ENCODE peak calls at places on chromosome 22, in five cellular contexts. O is K562, Q is ovary, S is H1, I is transverse colon. D is an unnamed sample.

GRCh38 chr22:40594924-40595323 is 41.6 kb downstream of the MRTFA start:
- DNase-seq in S (no peak), I (no peak), Q (no peak), O (no peak), D (no peak)

GRCh38 chr22:50530857-50531545 is 1.2 kb upstream of the TYMP start:
- DNase-seq in S (no peak), I (peak; percentile 93), Q (peak; percentile 72), O (no peak), D (peak; percentile 88)

GRCh38 chr22:18152519-18152918 is 2.5 kb downstream of the USP18 start:
- DNase-seq in O (peak; percentile 7), Q (no peak), I (no peak), S (no peak), D (no peak)

GRCh38 chr22:33272180-33272579 is 214.0 kb upstream of the SYN3 start:
- DNase-seq in Q (no peak), I (no peak), O (no peak), S (no peak), D (no peak)

GRCh38 chr22:44658371-44658953 is 43.5 kb upstream of the PRR5 start:
- DNase-seq in Q (peak; percentile 79), S (no peak), O (no peak), I (peak; percentile 39), D (no peak)

GRCh38 chr22:35150163-35151107 is 84.5 kb downstream of the ISX start:
- DNase-seq in O (peak; percentile 53), I (peak; percentile 73), Q (peak; percentile 54), S (peak; percentile 58), D (peak; percentile 88)

GRCh38 chr22:43829448-43829821 is 17.3 kb upstream of the EFCAB6 start:
- DNase-seq in S (no peak), Q (peak; percentile 36), I (no peak), O (no peak), D (no peak)

GRCh38 chr22:32695451-32695891 is 106.0 kb upstream of the TIMP3 start:
- DNase-seq in I (no peak), Q (no peak), O (no peak), S (no peak), D (no peak)

GRCh38 chr22:42921301-42921700 is 64.2 kb upstream of the ARFGAP3 start:
- DNase-seq in Q (no peak), S (no peak), O (no peak), I (no peak), D (no peak)

GRCh38 chr22:32175751-32176644 is 16.9 kb upstream of the C22orf42 start:
- DNase-seq in O (no peak), I (no peak), Q (no peak), S (no peak), D (no peak)

GRCh38 chr22:49856766-49857618 is 3.3 kb downstream of the ZBED4 start:
- DNase-seq in Q (no peak), S (no peak), O (no peak), I (no peak), D (no peak)

GRCh38 chr22:50085211-50085999 is at the start of gene MLC1:
- DNase-seq in Q (no peak), S (no peak), I (no peak), O (peak; percentile 36), D (no peak)

GRCh38 chr22:35131423-35132050 is 65.6 kb downstream of the ISX start:
- DNase-seq in O (peak; percentile 42), S (no peak), Q (no peak), I (no peak), D (no peak)

GRCh38 chr22:49788492-49788891 is 39.2 kb downstream of the BRD1 start:
- DNase-seq in I (peak; percentile 56), S (no peak), Q (no peak), O (no peak), D (peak; percentile 92)

GRCh38 chr22:28600546-28601143 is 79.0 kb downstream of the TTC28 start:
- DNase-seq in S (no peak), I (no peak), O (peak; percentile 17), Q (no peak), D (no peak)

DNA sequence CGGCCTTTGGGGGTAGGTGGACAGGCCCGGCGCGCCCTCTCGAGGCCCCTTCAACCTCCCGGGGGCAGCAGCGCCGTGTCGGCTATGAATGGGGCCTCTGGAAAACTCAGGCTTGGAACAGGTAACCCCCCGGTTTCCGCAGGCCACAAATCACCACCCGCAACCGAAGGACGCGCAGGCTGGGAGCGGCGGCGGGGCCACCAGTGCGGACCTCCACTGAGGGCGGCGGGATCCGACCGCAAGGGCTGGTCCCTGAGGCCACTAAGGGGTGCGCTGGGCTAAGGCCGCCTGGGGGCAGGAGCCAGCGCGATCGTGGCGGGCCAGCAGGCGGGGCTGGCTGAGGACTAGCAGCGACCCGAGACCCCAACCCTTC is 695 bp upstream of the ATF4 start:
- DNase-seq in I (peak; percentile 69), Q (peak; percentile 79), S (no peak), O (no peak), D (peak; percentile 93)
- TF ChIP-seq CTCF in I (peak; percentile 31), Q (peak; percentile 41), S (no peak), O (peak; percentile 55), D (no peak)

GRCh38 chr22:36387914-36388864 is at the start of gene MYH9:
- DNase-seq in S (peak; percentile 100), Q (peak; percentile 100), O (peak; percentile 93), I (peak; percentile 100), D (peak; percentile 99)
- TF ChIP-seq POLR2A in S (peak; percentile 95), Q (peak; percentile 13), O (peak; percentile 83), I (peak; percentile 97), D (no peak)

DNA sequence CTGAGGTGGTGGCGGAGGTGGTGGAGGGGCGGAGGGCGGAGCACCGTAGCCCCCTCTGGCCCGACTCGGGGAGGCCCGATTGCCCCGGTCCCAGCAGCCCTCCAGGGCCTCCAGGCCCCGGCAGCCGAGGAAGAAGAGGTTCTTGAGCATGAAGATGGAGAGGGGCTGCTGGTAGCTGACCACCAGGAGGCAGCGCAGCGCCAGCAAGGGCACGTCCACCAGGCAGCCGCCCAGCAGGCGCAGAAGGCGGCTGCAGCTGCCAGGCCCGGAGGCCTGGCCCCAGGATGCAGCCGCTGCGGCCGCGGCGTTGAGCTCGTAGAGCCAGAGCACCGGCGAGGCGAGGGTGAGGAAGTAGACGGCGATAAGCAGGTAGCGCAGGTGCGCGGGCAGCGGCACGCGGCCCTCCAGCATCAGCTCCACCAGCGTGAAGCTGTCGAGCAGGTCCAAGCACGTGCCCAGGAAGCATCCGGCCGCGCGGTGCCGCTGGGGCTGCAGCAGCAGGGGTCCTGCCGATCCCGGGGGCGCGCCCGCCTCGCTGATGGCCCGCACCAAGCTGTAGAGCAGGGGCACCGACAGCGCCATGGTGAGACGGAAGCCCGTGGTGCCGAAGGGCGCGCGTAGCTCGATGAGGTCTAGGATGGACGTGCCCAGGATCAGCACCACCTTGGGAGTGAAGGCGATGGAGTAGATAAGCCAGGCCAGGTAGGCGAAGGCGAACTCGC is 1.5 kb downstream of the TMEM121B start:
- DNase-seq in S (peak; percentile 46), Q (no peak), I (peak; percentile 44), O (no peak), D (no peak)
- TF ChIP-seq CTCF in S (peak; percentile 88), Q (no peak), I (peak; percentile 50), O (peak; percentile 71), D (no peak)

DNA sequence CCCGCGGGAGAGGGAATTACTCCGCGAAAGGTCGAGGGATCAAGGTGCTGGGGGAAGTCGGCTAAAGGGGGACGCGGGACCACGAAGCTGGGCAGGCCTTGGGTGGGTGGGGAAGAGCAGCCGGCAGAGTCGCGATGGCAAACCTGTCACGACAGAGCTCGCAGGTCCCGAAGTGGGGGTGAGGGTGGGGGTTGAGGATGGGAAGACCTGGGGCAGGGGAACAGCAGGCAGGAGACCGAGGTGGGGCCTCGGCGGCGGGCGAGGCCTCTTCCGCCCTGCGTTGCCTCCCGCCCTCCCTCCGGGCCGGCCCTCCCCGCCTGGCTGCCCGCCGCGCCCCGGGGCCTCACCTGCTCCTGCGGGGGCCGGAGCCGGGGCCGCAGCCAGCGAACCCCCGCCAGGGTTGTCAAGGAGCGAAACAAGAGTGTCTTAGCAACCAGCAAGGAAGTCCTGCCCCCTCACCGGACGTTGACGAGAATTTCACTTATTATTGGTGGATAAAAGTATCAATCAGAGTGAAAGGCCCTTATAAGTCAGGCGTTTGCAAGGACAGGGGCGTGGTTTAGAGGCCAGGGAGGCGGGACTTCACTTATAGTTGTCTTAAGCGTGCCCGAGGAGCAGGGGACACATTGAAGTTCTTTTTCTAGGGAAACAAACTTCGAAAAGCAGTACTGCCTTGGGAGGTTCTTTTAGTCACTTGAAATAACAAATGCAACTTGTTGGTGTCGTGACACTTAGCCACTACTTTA is at the start of gene DNAL4:
- DNase-seq in I (peak; percentile 95), S (peak; percentile 92), Q (peak; percentile 95), O (peak; percentile 89), D (peak; percentile 99)
- TF ChIP-seq POLR2A in I (peak; percentile 48), S (no peak), Q (peak; percentile 73), O (peak; percentile 16), D (no peak)

GRCh38 chr22:24400726-24401596 is 26.4 kb upstream of the ADORA2A start:
- DNase-seq in O (no peak), Q (no peak), I (no peak), S (no peak), D (no peak)

GRCh38 chr22:24401824-24402434 is 25.5 kb upstream of the ADORA2A start:
- DNase-seq in Q (no peak), O (no peak), I (no peak), S (no peak), D (no peak)

GRCh38 chr22:24400037-24400725 is 27.2 kb upstream of the ADORA2A start:
- DNase-seq in I (no peak), O (no peak), Q (no peak), S (no peak), D (no peak)

GRCh38 chr22:24404561-24405275 is 22.7 kb upstream of the ADORA2A start:
- DNase-seq in I (no peak), O (no peak), Q (no peak), S (no peak), D (no peak)

DNA sequence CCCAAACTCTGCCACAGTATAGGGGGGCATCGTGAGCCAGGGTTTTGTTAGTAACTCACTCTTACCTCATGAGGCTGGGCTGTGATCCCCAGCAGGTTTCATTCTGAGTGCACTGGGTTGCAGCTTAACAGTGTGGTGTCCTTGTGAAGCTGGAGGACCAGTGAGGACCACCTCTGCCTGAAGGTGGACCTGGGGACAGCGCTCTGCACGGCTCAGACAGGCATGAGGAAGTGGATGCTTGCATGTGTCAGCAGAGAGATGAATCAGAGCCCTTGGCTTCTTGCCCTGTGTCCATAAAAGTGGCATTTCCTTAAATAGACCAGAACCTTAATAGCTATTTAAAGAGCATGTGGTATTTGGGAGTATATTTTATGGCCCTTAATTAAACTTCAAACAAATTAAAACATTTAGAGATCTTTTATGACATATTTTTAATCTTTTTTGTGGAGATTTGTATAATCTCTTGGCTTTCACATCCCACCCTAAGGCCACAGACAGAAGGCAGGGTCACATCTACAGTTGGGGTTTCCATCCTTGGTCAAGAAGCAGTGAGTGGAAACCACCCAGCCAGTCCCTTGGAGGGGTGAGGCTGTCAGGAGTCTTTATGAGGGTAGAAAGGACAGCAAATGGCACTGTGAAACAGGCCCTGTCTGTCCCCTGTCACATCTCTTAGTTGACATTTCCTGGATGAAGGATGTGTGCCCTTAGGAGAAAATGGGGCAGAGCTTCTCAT is 24.8 kb upstream of the ADORA2A start:
- DNase-seq in I (peak; percentile 92), Q (peak; percentile 43), S (no peak), O (no peak), D (peak; percentile 92)
- TF ChIP-seq CTCF in I (no peak), Q (no peak), S (no peak), O (no peak), D (no peak)

GRCh38 chr22:37442537-37442936 is 15.3 kb upstream of the ELFN2 start:
- DNase-seq in O (no peak), I (no peak), S (no peak), Q (no peak), D (no peak)
- TF ChIP-seq POLR2A in O (no peak), I (no peak), S (no peak), Q (no peak), D (no peak)

GRCh38 chr22:22916215-22916951 is 28.8 kb downstream of the IGLL5 start:
- DNase-seq in I (no peak), Q (no peak), O (peak; percentile 60), S (no peak), D (no peak)
- TF ChIP-seq CTCF in I (no peak), Q (no peak), O (no peak), S (no peak), D (no peak)

D was measured in lower leg skin.